ENCODE peak calls at places on chromosomes 1 and 21, in nine cellular contexts. Y is NCI-H1105 treated with DMSO at 0.1 percent for 48 hours; N is activated T-helper 1 cell treated with Interleukin-2 at 50 U/mL for 16 hours; U is HL-60; P is NCI-H774; M is activated naive CD4-positive, alpha-beta T cell treated with Interleukin-2 at 50 U/mL for 16 hours; R is Kasumi-1; F is uterus; S is Right ventricle myocardium superior. C is an unnamed sample.

GRCh38 chr1:234541281-234541975 is 62.4 kb upstream of the TARBP1 start:
- DNase-seq in Y (no peak), N (no peak), U (no peak), P (no peak), M (no peak), R (no peak), F (no peak), S (no peak), C (no peak)

GRCh38 chr1:179195374-179195773 is 34.1 kb downstream of the ABL2 start:
- DNase-seq in Y (no peak), N (no peak), U (no peak), P (no peak), M (no peak), R (no peak), F (no peak), S (no peak), C (no peak)

GRCh38 chr1:54803761-54804470 is 2.8 kb upstream of the TTC22 start:
- DNase-seq in Y (no peak), N (no peak), U (no peak), P (no peak), M (no peak), R (no peak), F (peak), S (no peak), C (no peak)

GRCh38 chr1:108829498-108829916 is 27.4 kb downstream of the AKNAD1 start:
- DNase-seq in Y (no peak), N (no peak), U (no peak), P (peak), M (no peak), R (no peak), F (no peak), S (no peak), C (no peak)

GRCh38 chr21:39141502-39141901 is 41.7 kb downstream of the PSMG1 start:
- DNase-seq in Y (no peak), N (no peak), U (no peak), P (peak), M (no peak), R (no peak), F (no peak), S (no peak), C (peak)

GRCh38 chr1:206779565-206780091 is 7.3 kb upstream of the IL10 start:
- DNase-seq in Y (no peak), N (no peak), U (peak), P (no peak), M (no peak), R (peak), F (no peak), S (no peak), C (no peak)

GRCh38 chr1:175118375-175118774 is 50.7 kb downstream of the TNN start:
- DNase-seq in Y (no peak), N (no peak), U (no peak), P (no peak), M (no peak), R (no peak), F (no peak), S (no peak), C (no peak)

GRCh38 chr1:100868364-100868995 is 26.2 kb downstream of the EXTL2 start:
- DNase-seq in Y (peak), N (no peak), U (no peak), P (peak), M (no peak), R (peak), F (no peak), S (no peak), C (no peak)

GRCh38 chr1:194442911-194443310 is 1256.5 kb upstream of the B3GALT2 start:
- DNase-seq in Y (no peak), N (no peak), U (no peak), P (no peak), M (no peak), R (no peak), F (no peak), S (no peak), C (no peak)

GRCh38 chr1:224768971-224769370 is 152.9 kb downstream of the CNIH3 start:
- DNase-seq in Y (no peak), N (no peak), U (no peak), P (no peak), M (no peak), R (no peak), F (no peak), S (no peak), C (no peak)

GRCh38 chr1:9542425-9542824 is 3.2 kb downstream of the SLC25A33 start:
- DNase-seq in Y (no peak), N (no peak), U (peak), P (no peak), M (no peak), R (peak), F (no peak), S (no peak), C (no peak)

GRCh38 chr1:85328713-85329376 is 52.4 kb upstream of the BCL10 start:
- DNase-seq in Y (no peak), N (no peak), U (no peak), P (no peak), M (no peak), R (no peak), F (no peak), S (no peak), C (no peak)

GRCh38 chr21:31447477-31447876 is 103.4 kb upstream of the TIAM1 start:
- DNase-seq in Y (no peak), N (no peak), U (no peak), P (no peak), M (no peak), R (no peak), F (peak), S (no peak), C (no peak)

GRCh38 chr1:244294825-244295224 is 156.9 kb downstream of the ADSS2 start:
- DNase-seq in Y (no peak), N (no peak), U (no peak), P (no peak), M (no peak), R (no peak), F (no peak), S (no peak), C (no peak)

GRCh38 chr1:17122449-17123194 is 3.4 kb upstream of the PADI2 start:
- DNase-seq in Y (no peak), N (no peak), U (peak), P (no peak), M (no peak), R (no peak), F (no peak), S (no peak), C (peak)

GRCh38 chr1:117681093-117681950 is 75.5 kb downstream of the TENT5C start:
- DNase-seq in Y (no peak), N (no peak), U (no peak), P (no peak), M (no peak), R (no peak), F (no peak), S (no peak), C (no peak)

GRCh38 chr1:62852253-62852652 is 68.3 kb downstream of the ATG4C start:
- DNase-seq in Y (no peak), N (no peak), U (no peak), P (no peak), M (no peak), R (no peak), F (no peak), S (no peak), C (no peak)

GRCh38 chr1:8533907-8534306 is 216.0 kb downstream of the SLC45A1 start:
- DNase-seq in Y (no peak), N (no peak), U (no peak), P (no peak), M (no peak), R (peak), F (no peak), S (no peak), C (no peak)

GRCh38 chr21:25862596-25862995 is 127.8 kb downstream of the GABPA start:
- DNase-seq in Y (peak), N (no peak), U (peak), P (no peak), M (peak), R (peak), F (no peak), S (no peak), C (no peak)

GRCh38 chr1:192580351-192580962 is 4.9 kb downstream of the RGS1 start:
- DNase-seq in Y (no peak), N (no peak), U (peak), P (no peak), M (no peak), R (peak), F (no peak), S (no peak), C (no peak)

GRCh38 chr1:1907098-1907736 is 7.8 kb upstream of the CALML6 start:
- DNase-seq in Y (no peak), N (no peak), U (no peak), P (no peak), M (no peak), R (no peak), F (no peak), S (no peak), C (no peak)

GRCh38 chr1:26094677-26095383 is 16.8 kb upstream of the PDIK1L start:
- DNase-seq in Y (no peak), N (no peak), U (no peak), P (no peak), M (no peak), R (no peak), F (peak), S (peak), C (peak)

GRCh38 chr1:205444931-205445652 is 10.8 kb downstream of the BLACAT1 start:
- DNase-seq in Y (no peak), N (no peak), U (no peak), P (no peak), M (no peak), R (no peak), F (peak), S (no peak), C (peak)

GRCh38 chr1:205294175-205294913 is 27.2 kb downstream of the NUAK2 start:
- DNase-seq in Y (no peak), N (no peak), U (no peak), P (no peak), M (no peak), R (no peak), F (peak), S (no peak), C (no peak)

GRCh38 chr1:24901791-24902470 is 28.1 kb downstream of the RUNX3 start:
- DNase-seq in Y (no peak), N (no peak), U (no peak), P (no peak), M (peak), R (no peak), F (peak), S (no peak), C (no peak)

GRCh38 chr1:208047975-208048374 is 137.1 kb upstream of the CD34 start:
- DNase-seq in Y (no peak), N (no peak), U (no peak), P (no peak), M (no peak), R (no peak), F (peak), S (peak), C (no peak)

GRCh38 chr1:215987092-215987855 is 420.2 kb downstream of the KCTD3 start:
- DNase-seq in Y (no peak), N (no peak), U (no peak), P (no peak), M (no peak), R (no peak), F (no peak), S (no peak), C (no peak)

GRCh38 chr1:44811234-44811633 is 2.9 kb downstream of the BTBD19 start:
- DNase-seq in Y (no peak), N (no peak), U (no peak), P (no peak), M (no peak), R (no peak), F (peak), S (no peak), C (no peak)

GRCh38 chr1:228029281-228029680 is 22.5 kb downstream of the WNT3A start:
- DNase-seq in Y (no peak), N (no peak), U (no peak), P (no peak), M (no peak), R (no peak), F (no peak), S (no peak), C (no peak)

GRCh38 chr1:115713906-115714305 is 54.6 kb downstream of the CASQ2 start:
- DNase-seq in Y (no peak), N (no peak), U (no peak), P (no peak), M (no peak), R (no peak), F (no peak), S (no peak), C (no peak)

GRCh38 chr1:64476251-64476952 is 6.5 kb downstream of the CACHD1 start:
- DNase-seq in Y (no peak), N (no peak), U (no peak), P (no peak), M (no peak), R (no peak), F (no peak), S (no peak), C (no peak)

GRCh38 chr1:172287207-172287606 is 133.3 kb upstream of the C1orf105 start:
- DNase-seq in Y (no peak), N (no peak), U (no peak), P (no peak), M (no peak), R (no peak), F (peak), S (peak), C (no peak)

GRCh38 chr1:2274968-2275475 is 46.9 kb downstream of the SKI start:
- DNase-seq in Y (no peak), N (no peak), U (no peak), P (no peak), M (no peak), R (no peak), F (no peak), S (no peak), C (no peak)

GRCh38 chr1:116971481-116971880 is 30.1 kb upstream of the CD101 start:
- DNase-seq in Y (no peak), N (no peak), U (no peak), P (no peak), M (no peak), R (no peak), F (no peak), S (no peak), C (no peak)

GRCh38 chr1:9006956-9007615 is 19.1 kb downstream of the SLC2A7 start:
- DNase-seq in Y (no peak), N (no peak), U (no peak), P (no peak), M (no peak), R (no peak), F (no peak), S (no peak), C (no peak)

GRCh38 chr1:120133228-120133927 is 42.9 kb downstream of the SEC22B start:
- DNase-seq in Y (no peak), N (no peak), U (no peak), P (no peak), M (no peak), R (peak), F (no peak), S (no peak), C (no peak)

GRCh38 chr1:24343412-24344089 is 24.4 kb downstream of the GRHL3 start:
- DNase-seq in Y (no peak), N (no peak), U (no peak), P (no peak), M (no peak), R (no peak), F (no peak), S (no peak), C (no peak)

C was measured in DMS 273 treated with DMSO at 0.1 percent for 48 hours.